ENCODE peak calls at places on chromosomes 16 and 17, in five cellular contexts. F, E, R, V and H are unnamed samples.

GRCh38 chr16:19972111-19972510 is 87.5 kb upstream of the GPRC5B start:
- DNase-seq in F (no peak), E (no peak), R (no peak), V (no peak), H (no peak)

GRCh38 chr17:7019839-7020519 is 2.9 kb upstream of the BCL6B start:
- DNase-seq in F (no peak), E (peak; percentile 69), R (peak; percentile 51), V (no peak), H (no peak)

GRCh38 chr17:48588074-48588415 is 2.0 kb downstream of the HOXB3 start:
- DNase-seq in F (no peak), E (no peak), R (no peak), V (no peak), H (no peak)

GRCh38 chr16:49491736-49492089 is 118.1 kb downstream of the C16orf78 start:
- DNase-seq in F (peak; percentile 52), E (peak; percentile 70), R (peak; percentile 20), V (no peak), H (no peak)

GRCh38 chr17:49931416-49931815 is 37.6 kb upstream of the DLX4 start:
- DNase-seq in F (no peak), E (no peak), R (no peak), V (no peak), H (no peak)

GRCh38 chr17:38587956-38588771 is 17.6 kb downstream of the SRCIN1 start:
- DNase-seq in F (no peak), E (peak; percentile 38), R (no peak), V (no peak), H (no peak)

GRCh38 chr16:85082553-85083050 is 29.7 kb downstream of the CIBAR2 start:
- DNase-seq in F (no peak), E (peak; percentile 64), R (no peak), V (no peak), H (no peak)

GRCh38 chr16:15464401-15465186 is 30.2 kb downstream of the BMERB1 start:
- DNase-seq in F (no peak), E (no peak), R (peak; percentile 73), V (no peak), H (no peak)

GRCh38 chr16:65268331-65268730 is 146.5 kb upstream of the CDH11 start:
- DNase-seq in F (no peak), E (no peak), R (no peak), V (no peak), H (no peak)

GRCh38 chr16:35516551-35516950 is 2057.1 kb downstream of the TP53TG3F start:
- DNase-seq in F (peak; percentile 45), E (no peak), R (no peak), V (peak; percentile 28), H (peak; percentile 64)

GRCh38 chr16:35506898-35507194 is 2047.4 kb downstream of the TP53TG3F start:
- DNase-seq in F (no peak), E (no peak), R (no peak), V (no peak), H (no peak)

GRCh38 chr16:35506018-35506897 is 2046.8 kb downstream of the TP53TG3F start:
- DNase-seq in F (no peak), E (no peak), R (no peak), V (no peak), H (no peak)

GRCh38 chr16:35510701-35511100 is 2051.3 kb downstream of the TP53TG3F start:
- DNase-seq in F (peak; percentile 30), E (no peak), R (no peak), V (no peak), H (peak; percentile 5)
- H3K9me3 ChIP-seq in F (no peaks in the 10 kb centered on the region), E (peaks cover 43% of the 10 kb centered on the region), R (no peaks in the 10 kb centered on the region), V (peaks cover 6% of the 10 kb centered on the region), H (peaks cover 2% of the 10 kb centered on the region)

GRCh38 chr16:12468552-12468951 is 335.1 kb downstream of the CPPED1 start:
- DNase-seq in F (no peak), E (peak; percentile 54), R (no peak), V (no peak), H (no peak)
- H3K4me2 ChIP-seq in F (no peak overlapping the region), E (no peak overlapping the region), R (no peak overlapping the region), V (no peak overlapping the region), H (no peak overlapping the region)

GRCh38 chr17:4740584-4740983 is 856 bp upstream of the CXCL16 start:
- DNase-seq in F (no peak), E (no peak), R (no peak), V (no peak), H (no peak)

GRCh38 chr17:4739122-4740024 is at the start of the genes CXCL16 and ZMYND15:
- DNase-seq in F (peak; percentile 67), E (peak; percentile 61), R (peak; percentile 45), V (no peak), H (no peak)

GRCh38 chr17:4740025-4740351 is 260 bp upstream of the CXCL16 start:
- DNase-seq in F (no peak), E (no peak), R (no peak), V (no peak), H (no peak)

GRCh38 chr17:4735825-4736651 is 3.6 kb upstream of the ZMYND15 start:
- DNase-seq in F (no peak), E (no peak), R (no peak), V (no peak), H (no peak)

GRCh38 chr17:4738136-4739121 is 1.2 kb upstream of the ZMYND15 start:
- DNase-seq in F (peak; percentile 49), E (peak; percentile 33), R (peak; percentile 43), V (no peak), H (peak; percentile 21)
- H3K9ac ChIP-seq in F (peak overlapping the region; percentile 67), E (no peak overlapping the region), R (peak overlapping the region; percentile 74), V (no peak overlapping the region), H (peak overlapping the region; percentile 76)

GRCh38 chr16:3306078-3306477 is 781 bp downstream of the ZNF75A start:
- DNase-seq in F (no peak), E (no peak), R (no peak), V (no peak), H (no peak)

GRCh38 chr16:3317315-3317999 is 12.2 kb downstream of the ZNF75A start:
- DNase-seq in F (no peak), E (no peak), R (no peak), V (no peak), H (no peak)

DNA sequence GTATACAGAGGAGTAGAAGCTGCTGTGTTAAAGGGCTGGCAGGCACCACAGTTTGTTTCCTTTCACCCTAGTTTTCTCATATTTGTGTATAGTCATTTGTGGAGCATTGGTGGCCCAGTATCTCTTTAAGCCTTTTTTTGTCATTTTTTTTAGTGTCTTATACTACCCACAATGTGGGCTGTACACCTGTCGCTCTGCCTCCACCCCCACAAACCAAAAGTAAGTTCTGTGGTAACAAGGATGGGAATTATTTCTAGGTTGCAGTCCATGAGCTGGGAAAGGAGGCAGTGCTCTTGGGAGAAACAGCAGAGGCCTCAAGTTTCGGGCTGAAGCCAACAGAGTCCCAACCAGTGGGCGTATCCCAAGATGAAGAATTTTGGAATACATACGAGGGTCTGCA is 6.2 kb downstream of the ZNF75A start:
- DNase-seq in F (no peak), E (no peak), R (no peak), V (no peak), H (no peak)
- H3K9me3 ChIP-seq in F (no peaks in the 10 kb centered on the region), E (peaks cover 31% of the 10 kb centered on the region), R (peaks cover 12% of the 10 kb centered on the region), V (peaks cover 12% of the 10 kb centered on the region), H (peaks cover 20% of the 10 kb centered on the region)